ENCODE peak calls at places on chromosomes 4 and X, in ten cellular contexts. Z is effector CD4-positive, alpha-beta T cell; B is SK-MEL-5; L is AG09319; X is psoas muscle; Y is activated T-cell treated with anti-CD3 and anti-CD28 coated beads for 1 hour; C is occipital lobe; W is Daoy; S is NCI-H1417; D is astrocyte of the spinal cord. Q is an unnamed sample.

GRCh38 chr4:134691915-134692314 is 490.3 kb upstream of the PABPC4L start:
- DNase-seq in Z (no peak), B (no peak), L (no peak), X (no peak), Y (no peak), C (no peak), W (peak), S (no peak), D (peak), Q (no peak)

GRCh38 chr4:147560632-147561031 is 56.6 kb upstream of the TMEM184C start:
- DNase-seq in Z (no peak), B (no peak), L (no peak), X (no peak), Y (no peak), C (no peak), W (no peak), S (no peak), D (peak), Q (no peak)

GRCh38 chr4:185831125-185831815 is 19.3 kb upstream of the SORBS2 start:
- DNase-seq in Z (no peak), B (no peak), L (no peak), X (no peak), Y (no peak), C (no peak), W (no peak), S (no peak), D (no peak), Q (no peak)

GRCh38 chr4:73139991-73140390 is 70.5 kb upstream of the COX18 start:
- DNase-seq in Z (no peak), B (no peak), L (no peak), X (no peak), Y (no peak), C (no peak), W (no peak), S (no peak), D (peak), Q (no peak)

GRCh38 chr4:7908668-7909067 is 31.0 kb downstream of the AFAP1 start:
- DNase-seq in Z (no peak), B (no peak), L (no peak), X (no peak), Y (no peak), C (no peak), W (no peak), S (no peak), D (no peak), Q (no peak)

GRCh38 chr4:71540749-71541269 is 202.0 kb downstream of the SLC4A4 start:
- DNase-seq in Z (no peak), B (peak), L (no peak), X (no peak), Y (no peak), C (no peak), W (no peak), S (no peak), D (no peak), Q (peak)

GRCh38 chr4:123832173-123833026 is 435.8 kb downstream of the SPRY1 start:
- DNase-seq in Z (no peak), B (peak), L (peak), X (peak), Y (no peak), C (no peak), W (peak), S (no peak), D (peak), Q (no peak)

GRCh38 chrX:39611468-39611867 is 486.3 kb downstream of the BCOR start:
- DNase-seq in Z (no peak), B (no peak), L (no peak), X (no peak), Y (no peak), C (no peak), W (no peak), S (no peak), D (no peak), Q (no peak)

GRCh38 chrX:38805294-38806053 is 4.2 kb downstream of the MID1IP1 start:
- DNase-seq in Z (peak), B (peak), L (peak), X (peak), Y (peak), C (peak), W (peak), S (peak), D (peak), Q (peak)

GRCh38 chrX:1316527-1316926 is 20.1 kb upstream of the IL3RA start:
- DNase-seq in Z (no peak), B (no peak), L (no peak), X (peak), Y (no peak), C (no peak), W (peak), S (no peak), D (no peak), Q (peak)

Q was measured in NB4.